ENCODE peak calls at places on chromosomes 1 and 21, in six cellular contexts. R is HCT116, J is K562, F is upper lobe of left lung, A is HepG2, G is GM12878. B is an unnamed sample. For H3K36me3, the result is how much of the 10 kb centered on the place peaks cover.

GRCh38 chr1:84307398-84307797 is 5.9 kb downstream of the SAMD13 start:
- ATAC-seq in R (no peak), J (no peak), F (no peak), A (no peak), G (no peak), B (no peak)

GRCh38 chr1:166573199-166573598 is 266.1 kb upstream of the POGK start:
- ATAC-seq in R (no peak), J (peak), F (no peak), A (no peak), G (no peak), B (no peak)

GRCh38 chr1:88375977-88376376 is 308.1 kb upstream of the PKN2 start:
- ATAC-seq in R (no peak), J (no peak), F (no peak), A (no peak), G (no peak), B (no peak)

GRCh38 chr1:167297222-167298214 is 76.8 kb downstream of the POU2F1 start:
- ATAC-seq in R (no peak), J (peak), F (peak), A (peak), G (peak), B (peak)

GRCh38 chr1:236128646-236129178 is 13.6 kb upstream of the GPR137B start:
- ATAC-seq in R (no peak), J (no peak), F (no peak), A (peak), G (no peak), B (no peak)

GRCh38 chr21:41605934-41606285 is 98.0 kb upstream of the TMPRSS2 start:
- ATAC-seq in R (no peak), J (no peak), F (no peak), A (no peak), G (no peak), B (no peak)

GRCh38 chr1:158930504-158930903 is 848 bp upstream of the PYHIN1 start:
- ATAC-seq in R (no peak), J (no peak), F (no peak), A (no peak), G (peak), B (no peak)

GRCh38 chr1:32221581-32221979 is 573 bp downstream of the TMEM234 start:
- ATAC-seq in R (no peak), J (peak), F (no peak), A (no peak), G (no peak), B (peak)

GRCh38 chr1:64595871-64596515 is 126.1 kb downstream of the CACHD1 start:
- ATAC-seq in R (no peak), J (no peak), F (no peak), A (peak), G (no peak), B (no peak)

GRCh38 chr1:44985747-44986359 is 542 bp downstream of the EIF2B3 start:
- ATAC-seq in R (peak), J (peak), F (no peak), A (peak), G (peak), B (peak)

GRCh38 chr1:15413563-15414449 is 4.1 kb downstream of the EFHD2 start:
- ATAC-seq in R (no peak), J (no peak), F (no peak), A (no peak), G (no peak), B (no peak)

GRCh38 chr21:32307706-32308105 is 9.1 kb downstream of the MRAP start:
- ATAC-seq in R (no peak), J (no peak), F (no peak), A (no peak), G (no peak), B (no peak)

GRCh38 chr1:59691261-59691660 is 123.5 kb upstream of the HOOK1 start:
- ATAC-seq in R (no peak), J (no peak), F (no peak), A (no peak), G (no peak), B (peak)

GRCh38 chr1:99784143-99784542 is 17.7 kb upstream of the FRRS1 start:
- ATAC-seq in R (no peak), J (peak), F (no peak), A (peak), G (peak), B (no peak)

GRCh38 chr1:27816921-27817630 is 13.5 kb upstream of the PPP1R8 start:
- ATAC-seq in R (no peak), J (no peak), F (peak), A (peak), G (no peak), B (peak)

GRCh38 chr21:34018185-34018584 is 55.2 kb upstream of the MRPS6 start:
- ATAC-seq in R (no peak), J (no peak), F (no peak), A (no peak), G (peak), B (no peak)

GRCh38 chr1:162145966-162146696 is 76.6 kb downstream of the NOS1AP start:
- ATAC-seq in R (peak), J (no peak), F (no peak), A (peak), G (no peak), B (no peak)

GRCh38 chr1:167587342-167587741 is 33.8 kb upstream of the CREG1 start:
- ATAC-seq in R (no peak), J (no peak), F (no peak), A (no peak), G (no peak), B (no peak)

GRCh38 chr1:159090566-159091546 is 14.3 kb upstream of the AIM2 start:
- ATAC-seq in R (no peak), J (no peak), F (no peak), A (no peak), G (no peak), B (no peak)

GRCh38 chr1:111140680-111140967 is 601 bp downstream of the CEPT1 start:
- ATAC-seq in R (no peak), J (no peak), F (peak), A (peak), G (no peak), B (no peak)

GRCh38 chr1:168921514-168922106 is 184.9 kb upstream of the ATP1B1 start:
- ATAC-seq in R (no peak), J (no peak), F (no peak), A (no peak), G (peak), B (no peak)

GRCh38 chr1:15433471-15433870 is 4.8 kb upstream of the CTRC start:
- ATAC-seq in R (no peak), J (no peak), F (no peak), A (no peak), G (no peak), B (no peak)

GRCh38 chr1:184296466-184297243 is 90.2 kb upstream of the C1orf21 start:
- ATAC-seq in R (no peak), J (no peak), F (peak), A (no peak), G (no peak), B (peak)

GRCh38 chr1:160471253-160471652 is 51.8 kb downstream of the SLAMF6 start:
- ATAC-seq in R (no peak), J (no peak), F (no peak), A (no peak), G (peak), B (no peak)

GRCh38 chr21:21057349-21058062 is 59.3 kb downstream of the NCAM2 start:
- ATAC-seq in R (no peak), J (peak), F (no peak), A (no peak), G (no peak), B (no peak)

GRCh38 chr1:10836726-10837125 is 40.3 kb upstream of the CASZ1 start:
- ATAC-seq in R (no peak), J (no peak), F (no peak), A (no peak), G (no peak), B (no peak)

GRCh38 chr1:207302618-207303408 is 18.7 kb upstream of the CD55 start:
- ATAC-seq in R (no peak), J (no peak), F (no peak), A (no peak), G (no peak), B (no peak)

GRCh38 chr1:172818841-172819527 is 160.1 kb downstream of the FASLG start:
- ATAC-seq in R (no peak), J (no peak), F (no peak), A (no peak), G (peak), B (no peak)

GRCh38 chr1:169753549-169753948 is 19.7 kb upstream of the SELE start:
- ATAC-seq in R (peak), J (no peak), F (no peak), A (no peak), G (no peak), B (no peak)

GRCh38 chr1:9823693-9823942 is 147 bp downstream of the CLSTN1 start:
- ATAC-seq in R (peak), J (peak), F (no peak), A (peak), G (peak), B (peak)
- H3K36me3 ChIP-seq in R (under half), J (under half), F (under half), A (under half), G (under half), B (under half)

GRCh38 chr1:220691039-220691684 is 999 bp downstream of the C1orf115 start:
- ATAC-seq in R (no peak), J (no peak), F (no peak), A (peak), G (no peak), B (no peak)

GRCh38 chr1:220687809-220688208 is 2.4 kb upstream of the C1orf115 start:
- ATAC-seq in R (no peak), J (peak), F (no peak), A (no peak), G (no peak), B (no peak)

GRCh38 chr1:220692436-220693228 is 2.5 kb downstream of the C1orf115 start:
- ATAC-seq in R (no peak), J (no peak), F (no peak), A (no peak), G (no peak), B (no peak)

GRCh38 chr1:220689696-220690095 is 467 bp upstream of the C1orf115 start:
- ATAC-seq in R (no peak), J (no peak), F (no peak), A (no peak), G (no peak), B (no peak)

DNA sequence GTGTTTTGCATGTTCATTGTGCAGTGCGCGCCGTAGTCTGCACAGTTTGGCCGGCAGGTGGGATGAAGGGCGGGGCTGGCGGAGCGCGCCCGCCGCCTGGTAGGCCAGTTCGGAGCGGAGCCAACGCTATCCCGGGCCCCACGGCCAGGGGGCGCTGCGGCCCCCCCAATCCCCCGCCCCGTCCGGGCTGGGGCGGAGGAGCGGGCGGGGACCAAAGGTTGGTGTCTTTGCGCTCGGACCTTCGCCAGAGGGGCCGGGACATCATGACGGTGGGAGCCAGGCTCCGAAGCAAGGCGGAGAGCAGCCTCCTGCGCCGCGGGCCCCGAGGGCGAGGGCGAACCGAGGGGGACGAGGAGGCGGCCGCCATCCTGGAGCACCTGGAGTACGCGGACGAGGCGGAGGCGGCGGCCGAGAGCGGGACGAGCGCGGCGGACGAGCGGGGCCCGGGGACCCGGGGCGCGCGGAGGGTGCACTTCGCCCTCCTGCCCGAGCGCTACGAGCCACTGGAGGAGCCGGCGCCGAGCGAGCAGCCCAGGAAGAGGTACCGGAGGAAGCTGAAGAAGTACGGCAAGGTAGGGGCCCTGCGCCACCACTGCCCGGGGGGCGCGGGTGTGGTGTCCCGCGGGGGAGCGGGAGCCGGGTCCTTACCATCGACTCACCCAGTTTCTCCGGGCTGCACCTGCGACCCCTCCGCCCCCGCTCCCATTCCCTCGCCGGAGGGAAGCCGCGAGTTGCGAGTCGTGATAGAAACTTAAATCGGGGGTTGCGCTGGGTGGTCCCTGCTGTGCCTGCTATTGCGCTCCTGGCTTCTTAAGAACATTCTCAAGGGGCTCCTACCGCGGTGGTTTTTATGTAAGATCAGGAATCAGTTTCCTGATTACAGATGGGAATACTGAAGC is at the start of gene C1orf115:
- ATAC-seq in R (peak), J (peak), F (peak), A (peak), G (peak), B (peak)
- TF ChIP-seq POLR2AphosphoS5 in R (peak), J (no peak), F (peak), A (peak), G (no peak), B (peak)

DNA sequence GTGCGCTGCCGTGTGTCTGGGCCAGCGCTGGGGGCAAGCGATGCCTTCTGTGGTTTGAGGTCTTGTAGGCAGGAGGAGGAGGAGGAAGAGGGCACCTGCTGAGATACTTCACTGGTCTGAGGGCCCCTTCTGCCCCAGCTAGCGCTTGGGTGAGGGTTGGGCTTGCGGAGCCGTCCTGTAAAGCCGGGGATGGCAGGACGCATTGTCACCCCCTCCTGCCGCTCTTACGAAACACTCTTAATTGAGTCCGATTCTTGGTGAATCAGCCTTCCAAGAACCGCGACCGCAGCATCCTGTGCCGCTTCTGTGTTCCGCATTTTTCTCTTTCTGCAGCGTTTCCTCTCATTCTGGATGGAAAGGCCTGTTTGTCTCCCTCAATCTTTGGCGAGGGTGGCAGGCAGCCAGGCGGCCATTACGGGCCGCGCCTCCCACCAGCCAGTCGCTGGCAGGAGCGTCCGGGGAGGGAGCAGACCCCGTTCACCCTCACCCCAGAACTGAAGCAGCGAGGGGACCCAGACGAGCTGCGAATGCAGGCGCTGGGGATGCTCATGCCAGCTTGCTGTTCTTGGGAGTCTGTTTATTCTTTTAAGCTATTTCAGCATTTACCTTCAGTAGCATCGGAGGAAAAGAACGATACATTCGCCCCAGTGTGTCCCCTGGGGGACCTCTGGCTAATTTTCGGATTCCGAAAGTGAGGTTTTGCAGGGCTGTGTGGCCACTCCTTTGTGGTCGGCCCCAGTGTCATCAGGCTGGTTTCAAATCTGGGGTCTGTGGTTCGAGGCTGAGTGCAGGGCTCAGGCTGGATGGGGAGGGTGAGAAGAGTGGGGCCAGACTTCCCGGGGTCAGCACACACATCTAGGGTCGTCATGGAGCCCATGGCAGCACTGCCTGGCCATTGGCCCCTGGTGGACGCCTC is 62.7 kb downstream of the SKI start:
- ATAC-seq in R (no peak), J (peak), F (peak), A (no peak), G (peak), B (peak)
- TF ChIP-seq POLR2A in R (no peak), J (no peak), F (no peak), A (no peak), G (no peak), B (no peak)

DNA sequence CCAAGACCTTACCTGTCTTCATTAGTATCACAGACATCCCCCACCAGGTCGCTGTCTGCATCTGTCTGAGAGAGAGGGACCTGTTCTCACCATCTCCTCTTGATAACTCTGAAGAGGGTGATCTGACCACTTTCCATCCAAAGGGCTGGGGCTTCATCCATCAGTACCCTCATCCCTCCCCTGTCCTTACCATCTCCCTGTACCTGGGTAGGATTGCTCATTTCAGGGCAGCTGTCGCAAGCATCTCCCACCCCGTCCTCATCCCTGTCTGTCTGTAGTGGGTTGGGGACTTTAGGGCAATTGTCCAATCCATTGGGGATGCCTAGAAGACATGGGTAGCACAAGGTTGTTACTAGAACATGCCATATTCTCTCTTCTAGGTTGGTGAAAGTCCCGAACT is 7.9 kb downstream of the THBS3 start:
- ATAC-seq in R (no peak), J (no peak), F (no peak), A (no peak), G (no peak), B (no peak)
- H3K36me3 ChIP-seq in R (under half), J (under half), F (under half), A (under half), G (under half), B (under half)